ENCODE peak calls at places on chromosomes 2 and 18, in eight cellular contexts. O is heart right ventricle, I is dorsolateral prefrontal cortex, N is fibroblast of lung, P is IMR-90, B is fibroblast of mammary gland, C is stomach, V is breast epithelium. T is an unnamed sample.

GRCh38 chr2:9094117-9094516 is 90.6 kb upstream of the MBOAT2 start:
- DNase-seq in B (no peak), P (no peak), V (no peak), O (no peak), I (no peak), N (no peak), C (no peak), T (no peak)

GRCh38 chr18:32152705-32153448 is 37.0 kb upstream of the MEP1B start:
- DNase-seq in C (no peak), V (no peak), P (no peak), I (no peak), N (no peak), B (no peak), O (no peak), T (no peak)

GRCh38 chr2:192814376-192814775 is 619.6 kb upstream of the TMEFF2 start:
- DNase-seq in P (no peak), B (no peak), C (no peak), N (no peak), O (no peak), I (no peak), V (no peak), T (peak; percentile 23)

GRCh38 chr2:21924640-21925285 is 801.0 kb downstream of the TDRD15 start:
- DNase-seq in C (no peak), B (no peak), I (no peak), N (no peak), V (no peak), O (no peak), P (peak; percentile 2), T (no peak)

GRCh38 chr2:168583064-168583709 is 127.1 kb downstream of the CERS6 start:
- DNase-seq in O (no peak), P (peak; percentile 43), C (no peak), I (no peak), V (no peak), B (peak; percentile 67), N (peak; percentile 62), T (peak; percentile 22)

GRCh38 chr2:150570712-150571111 is 83.2 kb upstream of the RND3 start:
- DNase-seq in N (peak; percentile 87), B (peak; percentile 88), O (no peak), C (no peak), V (no peak), I (no peak), P (peak; percentile 96), T (peak; percentile 46)

GRCh38 chr2:18047896-18048657 is 169.6 kb downstream of the KCNS3 start:
- DNase-seq in P (peak; percentile 44), O (peak; percentile 13), I (no peak), C (no peak), N (peak; percentile 22), B (no peak), V (no peak), T (peak; percentile 93)

GRCh38 chr18:59021500-59021899 is 118.2 kb upstream of the SEC11C start:
- DNase-seq in V (no peak), N (no peak), B (no peak), P (no peak), I (no peak), C (peak; percentile 34), O (peak; percentile 30), T (no peak)

GRCh38 chr2:233184669-233185068 is 66.8 kb upstream of the ATG16L1 start:
- DNase-seq in N (no peak), O (no peak), C (no peak), V (no peak), P (no peak), B (no peak), I (no peak), T (no peak)

GRCh38 chr18:57190026-57190425 is 43.1 kb downstream of the BOD1L2 start:
- DNase-seq in V (no peak), O (no peak), P (no peak), N (no peak), I (no peak), C (no peak), B (no peak), T (no peak)

GRCh38 chr2:207469953-207470699 is 59.6 kb upstream of the CREB1 start:
- DNase-seq in V (no peak), B (no peak), I (no peak), O (no peak), C (no peak), P (no peak), N (no peak), T (no peak)

GRCh38 chr2:218216336-218216673 is 684 bp upstream of the ARPC2 start:
- DNase-seq in N (no peak), V (no peak), O (peak; percentile 26), B (no peak), I (no peak), P (no peak), C (no peak), T (no peak)

GRCh38 chr2:227125506-227125905 is 38.5 kb downstream of the COL4A4 start:
- DNase-seq in N (no peak), P (no peak), B (no peak), C (no peak), I (no peak), V (no peak), O (no peak), T (no peak)

DNA sequence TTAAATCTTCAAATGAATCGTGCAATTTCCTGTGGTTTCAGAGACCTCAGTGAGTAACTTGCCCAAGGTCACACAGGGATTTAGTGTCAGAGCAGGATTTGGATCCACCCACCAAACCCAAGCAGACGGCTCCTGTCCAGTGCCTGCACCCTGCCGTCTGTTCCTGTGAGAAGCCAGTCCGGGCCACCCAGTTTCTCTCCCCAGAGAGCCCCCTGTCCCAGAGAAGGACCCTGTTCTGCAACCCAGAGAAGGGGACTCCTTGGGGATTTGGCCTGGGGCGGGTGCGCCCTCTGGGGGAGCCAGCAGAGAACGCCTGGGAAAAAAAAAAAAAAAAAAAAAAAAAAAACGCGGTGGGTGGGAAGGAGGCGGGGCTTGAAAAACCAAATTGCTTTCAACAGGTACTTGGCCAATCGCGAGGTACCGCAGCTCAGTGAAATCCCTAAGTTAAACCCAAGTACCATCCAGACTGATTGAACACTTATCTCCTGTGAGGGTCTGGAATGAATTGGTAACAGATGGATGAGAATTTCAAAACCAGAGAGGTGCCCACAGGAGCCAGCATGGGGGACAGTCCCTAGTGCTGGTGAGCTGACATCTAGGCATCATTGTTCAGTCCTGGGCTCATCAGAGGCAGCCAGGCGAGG is 30.9 kb upstream of the REEP1 start:
- DNase-seq in O (peak; percentile 16), I (peak; percentile 5), V (no peak), B (peak; percentile 61), C (peak; percentile 31), N (peak; percentile 64), P (peak; percentile 39), T (peak; percentile 50)
- TF ChIP-seq CTCF in O (peak; percentile 58), I (peak; percentile 69), V (peak; percentile 22), B (peak; percentile 53), C (no peak), N (peak; percentile 75), P (peak; percentile 57), T (peak; percentile 40)

DNA sequence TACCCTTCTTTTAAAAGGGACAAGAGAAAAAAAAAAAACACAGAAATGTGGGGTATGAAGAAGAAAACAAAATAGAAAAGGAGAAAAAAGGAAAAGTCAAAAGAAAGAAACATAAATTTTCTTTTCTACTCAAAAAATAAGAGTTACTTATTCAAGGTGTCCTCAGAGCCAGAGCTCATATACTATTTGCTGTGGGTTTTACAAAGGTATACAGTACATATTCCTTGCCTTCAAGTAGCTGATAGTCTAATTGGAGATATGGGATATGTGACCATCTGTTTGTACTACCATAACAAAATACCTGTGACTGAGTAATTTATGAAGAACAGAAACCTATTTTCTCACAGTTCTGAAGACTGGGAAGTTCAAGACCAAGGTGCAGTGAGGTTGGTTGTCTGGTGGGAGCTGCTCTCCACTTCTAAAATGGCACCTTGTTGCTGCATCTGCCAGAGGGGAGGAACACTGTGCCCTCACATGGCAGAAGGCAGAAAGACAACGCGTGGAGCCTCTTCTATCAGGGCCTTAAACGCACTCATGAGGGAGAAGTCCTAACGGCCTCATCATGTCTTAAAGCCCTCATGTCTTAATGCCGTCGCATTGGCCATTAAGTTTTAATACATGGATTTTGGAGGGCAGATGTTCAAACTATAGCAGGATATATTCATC is 33.9 kb downstream of the NBAS start:
- DNase-seq in P (no peak), C (no peak), V (no peak), I (no peak), O (no peak), B (no peak), N (no peak), T (no peak)
- TF ChIP-seq CTCF in P (no peak), C (no peak), V (no peak), I (no peak), O (no peak), B (no peak), N (no peak), T (no peak)

GRCh38 chr2:13650586-13651180 is 933.9 kb downstream of the TRIB2 start:
- DNase-seq in V (no peak), I (no peak), N (no peak), B (peak; percentile 28), C (no peak), P (no peak), O (no peak), T (peak; percentile 17)
- TF ChIP-seq CTCF in V (no peak), I (no peak), N (no peak), B (no peak), C (no peak), P (no peak), O (no peak), T (no peak)

GRCh38 chr18:35511833-35512232 is 14.1 kb upstream of the INO80C start:
- DNase-seq in V (no peak), N (no peak), I (no peak), P (no peak), B (no peak), C (no peak), O (no peak), T (peak; percentile 27)
- TF ChIP-seq CTCF in V (no peak), N (no peak), I (no peak), P (no peak), B (no peak), C (no peak), O (no peak), T (no peak)

GRCh38 chr2:124482551-124482950 is 457.5 kb downstream of the CNTNAP5 start:
- DNase-seq in P (no peak), O (no peak), N (no peak), C (no peak), I (no peak), V (no peak), B (no peak), T (no peak)

GRCh38 chr2:124489686-124490085 is 464.6 kb downstream of the CNTNAP5 start:
- DNase-seq in I (no peak), P (no peak), N (no peak), O (no peak), C (no peak), V (no peak), B (no peak), T (no peak)

GRCh38 chr2:124485659-124486058 is 460.6 kb downstream of the CNTNAP5 start:
- DNase-seq in B (no peak), C (no peak), P (no peak), N (no peak), I (no peak), O (no peak), V (no peak), T (no peak)
- TF ChIP-seq CTCF in B (no peak), C (no peak), P (no peak), N (no peak), I (no peak), O (no peak), V (no peak), T (no peak)